ENCODE peak calls at places on chromosomes 4 and X, in five cellular contexts. S is brain microvascular endothelial cell, Y is hepatocyte, A is choroid plexus epithelial cell, V is body of pancreas. G is an unnamed sample.

GRCh38 chr4:78951862-78952472 is 12.7 kb upstream of the PAQR3 start:
- DNase-seq in S (no peak), A (peak), V (peak), Y (peak), G (no peak)

GRCh38 chr4:53576218-53576617 is 15.1 kb downstream of the LNX1 start:
- DNase-seq in A (no peak), V (no peak), S (no peak), Y (no peak), G (no peak)

GRCh38 chrX:102745513-102746133 is 25.1 kb downstream of the GPRASP3 start:
- DNase-seq in V (no peak), A (no peak), S (no peak), Y (peak), G (peak)

GRCh38 chr4:6688879-6689505 is 4.7 kb upstream of the S100P start:
- DNase-seq in S (peak), V (peak), A (peak), Y (peak), G (peak)

GRCh38 chrX:101658661-101659477 is 781 bp downstream of the ARMCX2 start:
- DNase-seq in A (peak), S (peak), Y (peak), V (peak), G (peak)

GRCh38 chr4:78776729-78777555 is 792 bp downstream of the BMP2K start:
- DNase-seq in Y (peak), A (peak), S (peak), V (peak), G (peak)

GRCh38 chr4:116501954-116502353 is 583.4 kb downstream of the TRAM1L1 start:
- DNase-seq in S (no peak), V (no peak), Y (no peak), A (no peak), G (no peak)

GRCh38 chr4:152501846-152502536 is 33.9 kb downstream of the FBXW7 start:
- DNase-seq in Y (no peak), S (no peak), V (no peak), A (peak), G (no peak)

GRCh38 chrX:148228521-148228920 is 247.4 kb downstream of the FMR1NB start:
- DNase-seq in S (no peak), V (no peak), A (no peak), Y (no peak), G (no peak)

GRCh38 chr4:140971077-140971792 is 162.0 kb downstream of the RNF150 start:
- DNase-seq in A (no peak), Y (no peak), V (no peak), S (no peak), G (no peak)

GRCh38 chr4:161121451-161121850 is 1042.3 kb downstream of the FSTL5 start:
- DNase-seq in Y (no peak), V (no peak), S (peak), A (peak), G (no peak)

GRCh38 chr4:2797188-2797544 is 4.3 kb downstream of the SH3BP2 start:
- DNase-seq in V (no peak), A (no peak), Y (peak), S (no peak), G (no peak)

GRCh38 chr4:2793920-2794706 is 1.2 kb downstream of the SH3BP2 start:
- DNase-seq in A (peak), Y (peak), S (no peak), V (peak), G (no peak)

GRCh38 chr4:2796261-2797187 is 3.6 kb downstream of the SH3BP2 start:
- DNase-seq in S (no peak), A (peak), Y (peak), V (peak), G (peak)

GRCh38 chr4:2794707-2795557 is 2.0 kb downstream of the SH3BP2 start:
- DNase-seq in Y (peak), A (peak), V (no peak), S (peak), G (no peak)

GRCh38 chr4:2795558-2796260 is 2.8 kb downstream of the SH3BP2 start:
- DNase-seq in S (no peak), V (no peak), A (no peak), Y (peak), G (peak)
- H3K4me3 ChIP-seq in S (no peak), V (no peak), A (no peak), Y (no peak), G (no peak)

GRCh38 chr4:7828926-7829325 is 110.7 kb downstream of the AFAP1 start:
- DNase-seq in Y (no peak), V (no peak), S (peak), A (peak), G (no peak)
- H3K4me3 ChIP-seq in Y (no peak), V (no peak), S (no peak), A (no peak), G (no peak)

DNA sequence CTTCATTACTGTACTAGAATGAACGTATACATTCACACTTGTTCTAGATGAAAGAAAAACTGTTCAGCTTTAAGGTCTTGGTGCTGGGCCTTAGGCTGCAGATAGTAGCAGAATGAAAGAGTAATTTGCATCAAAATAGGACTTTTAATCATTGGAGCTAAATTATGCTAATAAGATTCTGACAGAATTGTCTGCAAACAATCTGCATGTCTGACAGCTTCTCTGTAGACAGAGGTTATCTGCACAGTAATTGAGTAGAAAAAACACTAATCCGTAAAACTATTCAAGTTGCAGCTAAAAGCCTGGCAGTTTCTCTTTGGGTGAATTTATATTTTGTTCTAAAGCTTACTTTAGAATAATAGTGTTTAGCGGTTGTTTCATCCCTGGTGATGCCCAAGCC is 25.4 kb downstream of the LRP2BP start:
- DNase-seq in A (no peak), S (no peak), Y (no peak), V (no peak), G (no peak)
- H3K4me3 ChIP-seq in A (no peak), S (no peak), Y (no peak), V (no peak), G (no peak)

GRCh38 chrX:13028871-13029336 is 15.5 kb downstream of the FAM9C start:
- DNase-seq in Y (peak), A (no peak), S (peak), V (no peak), G (no peak)

GRCh38 chrX:13029831-13030771 is 14.3 kb downstream of the FAM9C start:
- DNase-seq in S (no peak), Y (peak), V (no peak), A (peak), G (no peak)

GRCh38 chrX:13026877-13027652 is 17.4 kb downstream of the FAM9C start:
- DNase-seq in Y (no peak), V (no peak), A (no peak), S (no peak), G (no peak)

GRCh38 chrX:13033193-13033592 is 11.2 kb downstream of the FAM9C start:
- DNase-seq in V (no peak), Y (no peak), S (no peak), A (no peak), G (no peak)

DNA sequence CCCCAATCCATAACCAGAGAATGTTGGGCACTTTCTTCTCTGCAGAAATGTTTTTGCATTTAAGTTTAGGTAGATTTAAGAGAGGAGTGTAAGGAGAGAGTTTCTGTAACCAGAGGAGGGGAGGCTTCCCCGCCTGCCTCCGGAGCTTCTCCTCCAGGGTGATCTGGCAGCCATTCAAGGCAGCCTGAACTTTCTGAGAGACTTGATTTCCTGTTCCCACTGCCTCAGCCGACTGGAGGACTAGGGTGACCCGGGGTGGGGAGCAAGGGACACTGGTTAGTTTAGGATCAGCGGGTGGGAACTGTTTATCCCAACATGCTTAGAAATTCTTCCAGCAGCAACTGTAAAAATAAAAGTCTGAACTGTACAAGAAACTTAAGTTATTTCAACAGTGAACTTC is 15.1 kb downstream of the FAM9C start:
- DNase-seq in V (peak), A (peak), S (peak), Y (peak), G (no peak)
- H3K4me3 ChIP-seq in V (no peak), A (no peak), S (no peak), Y (no peak), G (no peak)

DNA sequence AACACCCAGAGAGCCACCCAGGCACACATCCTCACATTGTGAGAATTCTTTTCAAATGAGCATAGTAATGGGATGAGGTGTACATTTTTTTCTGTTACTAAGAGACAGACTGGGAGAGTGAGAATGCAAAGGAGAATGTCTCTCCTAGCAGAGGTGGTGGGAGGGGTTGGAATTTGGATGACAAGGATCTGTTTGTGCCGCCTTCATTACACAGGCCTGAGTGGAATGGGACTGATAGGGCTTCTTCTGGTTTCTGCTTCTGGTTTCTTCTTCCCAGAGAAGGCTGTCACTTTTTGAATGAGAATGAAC is 55.3 kb downstream of the C4orf51 start:
- DNase-seq in A (peak), V (peak), S (peak), Y (peak), G (no peak)
- H3K4me3 ChIP-seq in A (no peak), V (no peak), S (no peak), Y (no peak), G (no peak)

DNA sequence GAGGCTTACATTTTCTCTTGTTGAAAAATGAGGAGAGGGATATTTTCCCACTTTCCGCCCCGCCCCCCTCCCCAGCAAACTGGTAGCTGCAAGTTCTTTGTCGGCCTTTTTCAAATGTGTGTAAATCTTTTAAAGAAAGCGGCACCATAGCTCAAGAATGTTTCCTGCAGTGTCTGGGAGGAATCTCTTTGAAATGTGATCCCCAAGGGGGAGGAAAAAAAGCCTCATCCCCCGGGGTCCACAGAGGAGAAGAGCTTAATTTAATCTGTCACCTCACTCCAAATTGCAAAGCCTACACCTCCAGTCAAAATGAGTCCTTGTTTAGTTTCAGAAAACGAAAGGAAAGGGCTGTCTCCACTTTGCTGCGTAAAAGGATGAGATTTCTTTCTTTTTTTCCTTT is 34.8 kb downstream of the ASMT start:
- DNase-seq in Y (no peak), S (no peak), A (peak), V (no peak), G (no peak)
- H3K4me3 ChIP-seq in Y (no peak), S (peak), A (peak), V (no peak), G (no peak)

G was measured in dorsolateral prefrontal cortex.